ENCODE peak calls at places on chromosomes 7 and 10, in ten cellular contexts. C is esophagus squamous epithelium, Q is A549, M is ovary, P is body of pancreas, U is stomach, T is Peyer's patch, X is transverse colon, I is IMR-90, K is uterus. R is an unnamed sample.

GRCh38 chr7:158103378-158103777 is 484.2 kb downstream of the PTPRN2 start:
- DNase-seq in C (no peak), Q (no peak), M (no peak), P (no peak), U (peak), T (no peak), X (no peak), I (no peak), K (no peak), R (no peak)

GRCh38 chr10:77478248-77478963 is 159.2 kb downstream of the KCNMA1 start:
- DNase-seq in C (no peak), Q (no peak), M (no peak), P (no peak), U (no peak), T (no peak), X (no peak), I (peak), K (no peak), R (no peak)

GRCh38 chr10:59644841-59645240 is 64.8 kb downstream of the SLC16A9 start:
- DNase-seq in C (no peak), Q (no peak), M (no peak), P (no peak), U (no peak), T (no peak), X (no peak), I (no peak), K (no peak), R (no peak)

GRCh38 chr7:148738737-148739535 is 40.2 kb downstream of the CUL1 start:
- DNase-seq in C (no peak), Q (no peak), M (no peak), P (no peak), U (no peak), T (no peak), X (no peak), I (peak), K (no peak), R (no peak)

GRCh38 chr10:32298066-32298812 is 48.7 kb downstream of the EPC1 start:
- DNase-seq in C (no peak), Q (peak), M (no peak), P (no peak), U (no peak), T (no peak), X (no peak), I (peak), K (no peak), R (no peak)

GRCh38 chr10:118585794-118586193 is 9.7 kb downstream of the PRLHR start:
- DNase-seq in C (no peak), Q (no peak), M (no peak), P (no peak), U (no peak), T (no peak), X (no peak), I (no peak), K (no peak), R (no peak)

GRCh38 chr10:119713744-119714483 is 11.9 kb upstream of the INPP5F start:
- DNase-seq in C (no peak), Q (no peak), M (no peak), P (no peak), U (no peak), T (no peak), X (no peak), I (peak), K (no peak), R (no peak)

GRCh38 chr10:6473430-6473829 is 106.6 kb downstream of the PRKCQ start:
- DNase-seq in C (no peak), Q (no peak), M (no peak), P (no peak), U (no peak), T (no peak), X (peak), I (no peak), K (no peak), R (peak)

GRCh38 chr10:5514226-5514881 is 10.4 kb upstream of the CALML3 start:
- DNase-seq in C (no peak), Q (no peak), M (no peak), P (no peak), U (no peak), T (peak), X (no peak), I (no peak), K (no peak), R (no peak)

GRCh38 chr7:152120210-152120609 is 94.7 kb downstream of the GALNT11 start:
- DNase-seq in C (no peak), Q (no peak), M (no peak), P (no peak), U (no peak), T (no peak), X (no peak), I (peak), K (no peak), R (no peak)

GRCh38 chr10:42961776-42962119 is 115.1 kb upstream of the RET start:
- DNase-seq in C (no peak), Q (no peak), M (no peak), P (no peak), U (peak), T (no peak), X (peak), I (no peak), K (no peak), R (no peak)

GRCh38 chr10:95336702-95337101 is 45.9 kb upstream of the PDLIM1 start:
- DNase-seq in C (no peak), Q (no peak), M (no peak), P (no peak), U (no peak), T (no peak), X (no peak), I (no peak), K (no peak), R (peak)

GRCh38 chr10:95332666-95333249 is 42.0 kb upstream of the PDLIM1 start:
- DNase-seq in C (no peak), Q (no peak), M (no peak), P (no peak), U (no peak), T (no peak), X (no peak), I (no peak), K (no peak), R (no peak)

GRCh38 chr10:95335933-95336699 is 45.3 kb upstream of the PDLIM1 start:
- DNase-seq in C (no peak), Q (no peak), M (no peak), P (no peak), U (no peak), T (no peak), X (no peak), I (no peak), K (no peak), R (no peak)

GRCh38 chr10:95334793-95335120 is 44.0 kb upstream of the PDLIM1 start:
- DNase-seq in C (no peak), Q (no peak), M (no peak), P (no peak), U (no peak), T (no peak), X (no peak), I (no peak), K (no peak), R (no peak)

GRCh38 chr10:95333997-95334792 is 43.4 kb upstream of the PDLIM1 start:
- DNase-seq in C (peak), Q (peak), M (no peak), P (peak), U (peak), T (no peak), X (peak), I (peak), K (peak), R (no peak)
- H3K4me3 ChIP-seq in C (no peak), Q (no peak), M (no peak), P (no peak), U (no peak), T (no peak), X (no peak), I (no peak), K (no peak), R (no peak)

DNA sequence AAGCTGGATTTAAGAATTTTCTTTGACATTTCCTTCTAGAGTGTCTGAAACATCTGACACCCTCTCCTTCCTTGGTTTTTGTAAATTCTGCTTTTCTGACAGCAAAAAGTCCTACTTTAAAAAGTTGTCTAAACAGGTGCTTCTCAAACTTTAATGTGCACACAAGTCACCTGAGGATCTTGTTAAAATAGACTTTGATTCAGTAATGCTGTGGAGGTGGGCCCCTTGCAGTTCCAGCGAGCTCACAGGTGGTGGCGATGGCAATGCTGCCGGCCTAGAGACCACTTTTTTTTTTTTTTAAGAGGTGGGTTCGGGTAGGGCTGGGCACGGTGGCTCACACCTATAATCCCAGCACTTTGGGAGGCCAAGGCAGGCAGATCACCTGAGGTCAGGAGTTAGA is 77.1 kb downstream of the ABCC2 start:
- DNase-seq in C (no peak), Q (peak), M (no peak), P (no peak), U (no peak), T (no peak), X (no peak), I (no peak), K (no peak), R (peak)
- TF ChIP-seq CTCF in C (no peak), Q (peak), M (no peak), P (peak), U (no peak), T (no peak), X (peak), I (peak), K (no peak), R (peak)

GRCh38 chr7:37448057-37448636 is 517 bp downstream of the ELMO1 start:
- DNase-seq in C (no peak), Q (no peak), M (no peak), P (no peak), U (no peak), T (no peak), X (peak), I (no peak), K (peak), R (no peak)

GRCh38 chr7:37448637-37449331 is at the start of gene ELMO1:
- DNase-seq in C (peak), Q (peak), M (peak), P (peak), U (peak), T (peak), X (peak), I (peak), K (peak), R (peak)

GRCh38 chr7:37445800-37446199 is 2.9 kb downstream of the ELMO1 start:
- DNase-seq in C (no peak), Q (no peak), M (no peak), P (no peak), U (no peak), T (no peak), X (no peak), I (no peak), K (no peak), R (no peak)

GRCh38 chr7:37445064-37445723 is 3.5 kb downstream of the ELMO1 start:
- DNase-seq in C (no peak), Q (no peak), M (no peak), P (no peak), U (no peak), T (no peak), X (no peak), I (no peak), K (no peak), R (peak)

DNA sequence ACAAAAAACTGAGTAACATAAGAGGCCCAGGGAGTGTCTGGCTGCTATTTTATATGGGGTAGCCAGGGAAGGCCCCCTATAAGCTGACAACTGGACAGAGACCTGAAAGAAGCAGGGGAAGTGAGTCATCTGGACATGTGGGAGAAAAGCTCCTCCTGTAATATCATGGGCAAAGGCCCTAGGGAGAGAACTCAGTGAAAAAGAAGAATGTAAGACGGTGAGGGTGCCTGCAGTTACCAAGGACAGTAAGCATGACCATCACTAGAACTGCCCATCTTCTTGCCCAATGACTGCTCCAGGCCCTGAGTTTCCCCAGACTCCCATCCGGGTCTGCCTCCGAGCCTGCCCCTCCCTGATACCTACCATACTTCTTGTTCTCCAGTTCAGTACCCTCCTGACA is 2.3 kb downstream of the ELMO1 start:
- DNase-seq in C (no peak), Q (no peak), M (no peak), P (no peak), U (no peak), T (no peak), X (no peak), I (no peak), K (no peak), R (peak)
- TF ChIP-seq POLR2A in C (no peak), Q (no peak), M (no peak), P (no peak), U (no peak), T (no peak), X (no peak), I (no peak), K (no peak), R (no peak)

GRCh38 chr10:13340626-13341370 is 7.3 kb downstream of the SEPHS1 start:
- DNase-seq in C (no peak), Q (no peak), M (no peak), P (no peak), U (no peak), T (no peak), X (peak), I (no peak), K (no peak), R (no peak)
- H3K4me3 ChIP-seq in C (peak), Q (no peak), M (no peak), P (no peak), U (no peak), T (no peak), X (no peak), I (no peak), K (no peak), R (no peak)

GRCh38 chr10:70540789-70541360 is 61.7 kb downstream of the PRF1 start:
- DNase-seq in C (no peak), Q (no peak), M (no peak), P (no peak), U (no peak), T (no peak), X (no peak), I (no peak), K (no peak), R (no peak)
- TF ChIP-seq CTCF in C (no peak), Q (no peak), M (no peak), P (no peak), U (no peak), T (no peak), X (no peak), I (no peak), K (no peak), R (no peak)

DNA sequence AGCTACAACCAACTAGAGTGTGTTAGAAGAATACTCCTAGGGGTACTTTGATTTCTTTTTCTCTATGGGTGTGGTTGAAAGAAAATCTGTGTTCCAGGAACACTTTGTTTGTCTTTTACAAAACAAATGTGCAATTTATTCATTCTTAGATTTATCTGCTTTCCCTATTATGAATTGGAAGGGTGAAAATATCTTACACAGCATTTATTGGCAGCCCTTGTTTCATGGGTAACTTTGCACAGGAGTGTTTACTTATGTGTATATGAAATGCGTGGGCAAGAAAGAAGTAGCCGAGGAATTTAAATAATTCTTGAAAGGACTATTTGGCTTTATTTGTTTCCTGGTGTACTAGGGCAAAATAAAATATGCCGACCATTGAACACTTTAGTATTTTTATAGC is 93.6 kb downstream of the ARID5B start:
- DNase-seq in C (no peak), Q (no peak), M (no peak), P (no peak), U (no peak), T (no peak), X (no peak), I (no peak), K (no peak), R (no peak)
- TF ChIP-seq POLR2A in C (no peak), Q (no peak), M (no peak), P (no peak), U (no peak), T (no peak), X (no peak), I (no peak), K (no peak), R (no peak)

DNA sequence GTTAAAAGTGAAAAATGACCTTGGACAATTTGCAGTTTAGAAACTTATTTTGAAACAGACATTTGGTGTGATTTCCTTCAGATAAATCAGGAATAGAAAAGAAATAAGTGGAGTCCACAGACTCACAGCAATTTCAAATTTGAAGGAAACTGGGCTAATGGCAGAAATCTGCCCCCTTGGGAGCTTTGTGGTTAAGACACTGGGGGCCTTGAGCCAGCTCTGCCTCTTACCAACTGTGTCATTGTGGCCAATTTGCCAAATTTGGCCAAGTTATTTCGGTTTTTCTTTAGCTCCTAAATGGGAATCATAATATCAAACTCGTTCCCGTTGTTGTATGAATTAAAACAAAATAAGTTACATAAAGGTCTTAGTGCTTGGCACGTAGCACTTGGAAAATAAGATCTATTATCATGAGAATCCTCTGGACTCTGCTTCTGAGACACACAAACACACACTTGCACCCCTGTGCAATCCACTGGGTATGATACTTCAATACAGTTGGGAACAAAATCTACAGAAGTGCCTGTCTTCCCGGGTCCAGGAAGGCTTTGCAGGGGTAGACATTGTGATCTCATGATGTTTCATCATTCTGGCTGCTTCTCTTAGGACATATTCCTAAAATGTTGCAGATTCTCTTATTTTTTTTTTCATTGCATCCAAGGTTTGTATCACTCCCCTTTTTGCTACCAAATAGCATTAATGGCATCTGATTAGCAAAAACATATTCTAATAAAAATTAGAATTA is 4.9 kb downstream of the ARMC3 start:
- DNase-seq in C (no peak), Q (no peak), M (no peak), P (no peak), U (no peak), T (no peak), X (no peak), I (no peak), K (no peak), R (peak)
- H3K4me3 ChIP-seq in C (peak), Q (no peak), M (no peak), P (no peak), U (no peak), T (no peak), X (no peak), I (no peak), K (no peak), R (no peak)